ENCODE peak calls at places on chromosome 1, in eight cellular contexts. E is fibroblast of lung, J is lung, V is left lung, X is ovary, G is breast epithelium, N is left ventricle myocardium inferior, W is PC-3. D is an unnamed sample.

GRCh38 chr1:204920967-204921366 is 50.3 kb downstream of the NFASC start:
- DNase-seq in E (no peak), J (no peak), V (no peak), X (no peak), G (no peak), N (no peak), W (no peak), D (no peak)

GRCh38 chr1:156623946-156624813 is 5.0 kb downstream of the HAPLN2 start:
- DNase-seq in E (peak; percentile 28), J (no peak), V (no peak), X (no peak), G (peak; percentile 52), N (peak; percentile 60), W (peak; percentile 33), D (no peak)

GRCh38 chr1:209646558-209646957 is 5.7 kb downstream of the LAMB3 start:
- DNase-seq in E (peak; percentile 73), J (no peak), V (no peak), X (no peak), G (no peak), N (no peak), W (peak; percentile 56), D (no peak)

GRCh38 chr1:157363660-157364140 is 188.6 kb downstream of the FCRL5 start:
- DNase-seq in E (peak; percentile 6), J (no peak), V (no peak), X (no peak), G (no peak), N (no peak), W (peak; percentile 69), D (no peak)

GRCh38 chr1:17743925-17744324 is 11.2 kb upstream of the ACTL8 start:
- DNase-seq in E (no peak), J (no peak), V (no peak), X (no peak), G (no peak), N (no peak), W (no peak), D (no peak)

GRCh38 chr1:47804127-47804526 is 193.1 kb downstream of the TRABD2B start:
- DNase-seq in E (no peak), J (no peak), V (no peak), X (no peak), G (no peak), N (no peak), W (no peak), D (no peak)

GRCh38 chr1:163410073-163410522 is 88.3 kb downstream of the NUF2 start:
- DNase-seq in E (peak; percentile 39), J (no peak), V (no peak), X (no peak), G (no peak), N (no peak), W (peak; percentile 85), D (no peak)

GRCh38 chr1:41547336-41547735 is 62.9 kb upstream of the EDN2 start:
- DNase-seq in E (no peak), J (no peak), V (no peak), X (no peak), G (no peak), N (no peak), W (no peak), D (no peak)

GRCh38 chr1:68121536-68121935 is 71.1 kb upstream of the DIRAS3 start:
- DNase-seq in E (peak; percentile 82), J (no peak), V (no peak), X (no peak), G (no peak), N (no peak), W (peak; percentile 63), D (no peak)

GRCh38 chr1:208177656-208178055 is 66.5 kb downstream of the PLXNA2 start:
- DNase-seq in E (peak; percentile 33), J (peak; percentile 54), V (peak; percentile 57), X (no peak), G (no peak), N (no peak), W (no peak), D (no peak)

GRCh38 chr1:206612129-206612876 is at the start of gene EIF2D:
- DNase-seq in E (peak; percentile 85), J (peak; percentile 94), V (peak; percentile 95), X (peak; percentile 96), G (peak; percentile 93), N (peak; percentile 93), W (peak; percentile 99), D (peak; percentile 67)

GRCh38 chr1:84406209-84406917 is 8.1 kb downstream of the DNASE2B start:
- DNase-seq in E (peak; percentile 55), J (no peak), V (no peak), X (no peak), G (no peak), N (no peak), W (peak; percentile 62), D (no peak)

GRCh38 chr1:71046891-71047634 is 553 bp downstream of the PTGER3 start:
- DNase-seq in E (no peak), J (no peak), V (no peak), X (no peak), G (peak; percentile 51), N (no peak), W (no peak), D (peak; percentile 69)

GRCh38 chr1:32200226-32201010 is at the start of gene CCDC28B:
- DNase-seq in E (peak; percentile 71), J (peak; percentile 42), V (peak; percentile 62), X (peak; percentile 74), G (no peak), N (peak; percentile 75), W (no peak), D (peak; percentile 82)

GRCh38 chr1:150087415-150087814 is 19.8 kb downstream of the VPS45 start:
- DNase-seq in E (no peak), J (no peak), V (no peak), X (no peak), G (no peak), N (no peak), W (no peak), D (no peak)

GRCh38 chr1:110209715-110210603 is at the start of gene KCNC4:
- DNase-seq in E (peak; percentile 77), J (peak; percentile 83), V (peak; percentile 92), X (peak; percentile 86), G (peak; percentile 83), N (peak; percentile 92), W (peak; percentile 79), D (peak; percentile 95)

GRCh38 chr1:93722081-93723031 is 40.7 kb upstream of the BCAR3 start:
- DNase-seq in E (no peak), J (no peak), V (no peak), X (peak; percentile 41), G (no peak), N (peak; percentile 72), W (no peak), D (no peak)

GRCh38 chr1:111197598-111198289 is 2.7 kb downstream of the DENND2D start:
- DNase-seq in E (peak; percentile 15), J (no peak), V (no peak), X (no peak), G (no peak), N (no peak), W (peak; percentile 38), D (no peak)

GRCh38 chr1:53369034-53369750 is 41.3 kb upstream of the LRP8 start:
- DNase-seq in E (no peak), J (no peak), V (peak; percentile 24), X (no peak), G (peak; percentile 36), N (no peak), W (no peak), D (peak; percentile 42)

GRCh38 chr1:30908886-30909777 is 574 bp upstream of the SDC3 start:
- DNase-seq in E (no peak), J (no peak), V (peak; percentile 41), X (no peak), G (no peak), N (peak; percentile 32), W (no peak), D (peak; percentile 71)

GRCh38 chr1:172663726-172664125 is 4.8 kb downstream of the FASLG start:
- DNase-seq in E (no peak), J (no peak), V (no peak), X (no peak), G (no peak), N (no peak), W (peak; percentile 76), D (no peak)

GRCh38 chr1:230074270-230074669 is 7.2 kb downstream of the GALNT2 start:
- DNase-seq in E (no peak), J (no peak), V (no peak), X (no peak), G (no peak), N (no peak), W (no peak), D (no peak)
- TF ChIP-seq CTCF in E (no peak), J (no peak), V (no peak), X (no peak), G (no peak), N (no peak), W (peak; percentile 38), D (no peak)

DNA sequence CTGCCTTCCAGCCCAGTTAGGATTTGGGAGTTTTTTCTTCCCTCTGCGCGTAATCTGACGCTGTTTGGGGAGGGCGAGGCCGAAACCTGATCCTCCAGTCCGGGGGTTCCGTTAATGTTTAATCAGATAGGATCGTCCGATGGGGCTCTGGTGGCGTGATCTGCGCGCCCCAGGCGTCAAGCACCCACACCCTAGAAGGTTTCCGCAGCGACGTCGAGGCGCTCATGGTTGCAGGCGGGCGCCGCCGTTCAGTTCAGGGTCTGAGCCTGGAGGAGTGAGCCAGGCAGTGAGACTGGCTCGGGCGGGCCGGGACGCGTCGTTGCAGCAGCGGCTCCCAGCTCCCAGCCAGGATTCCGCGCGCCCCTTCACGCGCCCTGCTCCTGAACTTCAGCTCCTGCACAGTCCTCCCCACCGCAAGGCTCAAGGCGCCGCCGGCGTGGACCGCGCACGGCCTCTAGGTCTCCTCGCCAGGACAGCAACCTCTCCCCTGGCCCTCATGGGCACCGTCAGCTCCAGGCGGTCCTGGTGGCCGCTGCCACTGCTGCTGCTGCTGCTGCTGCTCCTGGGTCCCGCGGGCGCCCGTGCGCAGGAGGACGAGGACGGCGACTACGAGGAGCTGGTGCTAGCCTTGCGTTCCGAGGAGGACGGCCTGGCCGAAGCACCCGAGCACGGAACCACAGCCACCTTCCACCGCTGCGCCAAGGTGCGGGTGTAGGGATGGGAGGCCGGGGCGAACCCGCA is at the start of gene PCSK9:
- DNase-seq in E (peak; percentile 53), J (peak; percentile 77), V (peak; percentile 59), X (no peak), G (no peak), N (no peak), W (peak; percentile 39), D (no peak)
- H3K4me3 ChIP-seq in E (peak within 1 kb of the TSS; percentile 51), J (peak within 1 kb of the TSS; percentile 20), V (peak within 1 kb of the TSS; percentile 32), X (no peak within 1 kb of the TSS), G (peak within 1 kb of the TSS; percentile 11), N (peak within 1 kb of the TSS; percentile 50), W (peak within 1 kb of the TSS; percentile 73), D (peak within 1 kb of the TSS; percentile 58)

GRCh38 chr1:4144349-4144971 is 244.4 kb upstream of the C1orf174 start:
- DNase-seq in E (no peak), J (no peak), V (no peak), X (no peak), G (no peak), N (no peak), W (no peak), D (no peak)
- H3K9me3 ChIP-seq in E (no peaks in the 10 kb centered on the region), J (no peaks in the 10 kb centered on the region), V (no peaks in the 10 kb centered on the region), X (no peaks in the 10 kb centered on the region), G (no peaks in the 10 kb centered on the region), N (no peaks in the 10 kb centered on the region), W (peaks cover 5% of the 10 kb centered on the region), D (no peaks in the 10 kb centered on the region)

DNA sequence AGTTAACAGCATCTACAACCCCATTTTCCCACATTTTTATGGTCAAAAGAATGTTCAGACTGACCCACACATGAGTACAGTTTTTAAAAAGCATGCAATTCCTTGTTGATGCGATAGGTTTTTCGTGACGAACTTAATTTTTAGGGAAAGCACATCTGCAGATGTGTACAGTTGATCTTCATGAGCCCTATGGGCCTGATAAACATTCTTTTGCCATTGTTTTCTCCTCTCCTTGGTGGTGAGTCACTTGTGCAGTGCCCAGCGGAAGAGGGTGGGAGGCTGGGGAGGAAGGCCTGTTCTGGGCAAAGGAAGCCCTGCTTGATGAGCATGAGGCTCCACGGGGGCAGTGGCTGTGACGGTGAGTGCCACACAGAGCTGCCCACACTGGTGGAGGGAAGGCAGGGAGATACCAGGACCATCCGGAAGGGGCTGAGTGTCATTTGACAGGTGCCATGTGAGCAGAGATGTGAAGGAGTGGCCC is 5.3 kb downstream of the ARF1 start:
- DNase-seq in E (peak; percentile 81), J (no peak), V (peak; percentile 61), X (peak; percentile 16), G (peak; percentile 42), N (peak; percentile 26), W (peak; percentile 96), D (no peak)
- TF ChIP-seq CTCF in E (no peak), J (no peak), V (no peak), X (no peak), G (no peak), N (no peak), W (peak; percentile 39), D (no peak)

D was measured in ascending aorta.